ENCODE peak calls at places on chromosomes 1 and 21, in five cellular contexts. J, G, D, T and X are unnamed samples.

GRCh38 chr1:226443439-226443838 is 35.5 kb upstream of the PARP1 start:
- DNase-seq in J (peak; percentile 91), G (peak; percentile 30), D (peak; percentile 52), T (peak; percentile 67), X (no peak)

GRCh38 chr1:176110203-176110602 is 96.9 kb downstream of the COP1 start:
- DNase-seq in J (no peak), G (no peak), D (peak; percentile 83), T (peak; percentile 3), X (no peak)

GRCh38 chr1:89844236-89844807 is 23.5 kb downstream of the LRRC8D start:
- DNase-seq in J (no peak), G (no peak), D (peak; percentile 55), T (peak; percentile 11), X (no peak)

GRCh38 chr1:9861371-9861770 is 37.6 kb upstream of the CLSTN1 start:
- DNase-seq in J (no peak), G (no peak), D (no peak), T (no peak), X (no peak)

GRCh38 chr21:33673473-33673872 is 31.2 kb downstream of the ITSN1 start:
- DNase-seq in J (no peak), G (no peak), D (no peak), T (no peak), X (no peak)

GRCh38 chr1:225182701-225183100 is 245.1 kb downstream of the LBR start:
- DNase-seq in J (no peak), G (no peak), D (no peak), T (no peak), X (no peak)

GRCh38 chr1:66166746-66167145 is 367.2 kb upstream of the SGIP1 start:
- DNase-seq in J (no peak), G (no peak), D (no peak), T (peak; percentile 5), X (no peak)

GRCh38 chr1:222369991-222370910 is 177.7 kb downstream of the HHIPL2 start:
- DNase-seq in J (no peak), G (no peak), D (peak; percentile 97), T (peak; percentile 81), X (no peak)

GRCh38 chr1:227086636-227087035 is 146.5 kb downstream of the COQ8A start:
- DNase-seq in J (no peak), G (no peak), D (no peak), T (no peak), X (no peak)

GRCh38 chr1:200294241-200294640 is 115.6 kb downstream of the ZNF281 start:
- DNase-seq in J (no peak), G (no peak), D (no peak), T (no peak), X (no peak)

GRCh38 chr1:216653001-216653400 is 70.2 kb downstream of the ESRRG start:
- DNase-seq in J (no peak), G (no peak), D (no peak), T (no peak), X (no peak)

GRCh38 chr1:186208405-186209129 is 166.5 kb downstream of the TPR start:
- DNase-seq in J (no peak), G (no peak), D (peak; percentile 67), T (peak; percentile 53), X (no peak)

GRCh38 chr21:45990049-45990711 is 8.6 kb downstream of the COL6A1 start:
- DNase-seq in J (no peak), G (no peak), D (no peak), T (no peak), X (no peak)

GRCh38 chr1:85326381-85326780 is 49.9 kb upstream of the BCL10 start:
- DNase-seq in J (no peak), G (no peak), D (no peak), T (no peak), X (no peak)

GRCh38 chr1:100661176-100661575 is 58.4 kb upstream of the VCAM1 start:
- DNase-seq in J (no peak), G (no peak), D (no peak), T (no peak), X (no peak)

GRCh38 chr1:66251521-66251920 is 282.4 kb upstream of the SGIP1 start:
- DNase-seq in J (no peak), G (no peak), D (no peak), T (no peak), X (no peak)

GRCh38 chr1:218259800-218260199 is 25.3 kb upstream of the RRP15 start:
- DNase-seq in J (peak; percentile 7), G (peak; percentile 50), D (no peak), T (no peak), X (peak; percentile 59)

GRCh38 chr1:26045712-26046312 is at the start of gene SLC30A2:
- DNase-seq in J (no peak), G (no peak), D (no peak), T (no peak), X (peak; percentile 5)

GRCh38 chr1:225446298-225446941 is 18.6 kb upstream of the LBR start:
- DNase-seq in J (no peak), G (no peak), D (no peak), T (no peak), X (no peak)

GRCh38 chr1:27572679-27573426 is 31.1 kb downstream of the AHDC1 start:
- DNase-seq in J (no peak), G (no peak), D (no peak), T (peak; percentile 62), X (no peak)

GRCh38 chr21:33824156-33824941 is 91.3 kb downstream of the ATP5PO start:
- DNase-seq in J (no peak), G (no peak), D (no peak), T (peak; percentile 9), X (no peak)

GRCh38 chr21:33949516-33950424 is 34.2 kb upstream of the ATP5PO start:
- DNase-seq in J (no peak), G (no peak), D (no peak), T (no peak), X (no peak)

GRCh38 chr1:151867785-151868403 is 14.4 kb upstream of the THEM5 start:
- DNase-seq in J (no peak), G (peak; percentile 29), D (peak; percentile 74), T (peak; percentile 66), X (no peak)

GRCh38 chr1:224435318-224435763 is 744 bp upstream of the WDR26 start:
- DNase-seq in J (no peak), G (peak; percentile 36), D (peak; percentile 95), T (peak; percentile 84), X (no peak)

GRCh38 chr1:164772635-164773034 is 213.7 kb downstream of the PBX1 start:
- DNase-seq in J (peak; percentile 75), G (no peak), D (peak; percentile 97), T (peak; percentile 90), X (peak; percentile 74)

GRCh38 chr21:37220433-37220980 is 46.6 kb downstream of the VPS26C start:
- DNase-seq in J (no peak), G (peak; percentile 44), D (peak; percentile 50), T (peak; percentile 47), X (no peak)

GRCh38 chr1:31272369-31272768 is 24.2 kb downstream of the SNRNP40 start:
- DNase-seq in J (no peak), G (no peak), D (no peak), T (no peak), X (no peak)

GRCh38 chr21:37458669-37459276 is 92.2 kb downstream of the DYRK1A start:
- DNase-seq in J (no peak), G (no peak), D (no peak), T (no peak), X (peak; percentile 19)

GRCh38 chr1:178086294-178087255 is 7.3 kb upstream of the RASAL2 start:
- DNase-seq in J (no peak), G (no peak), D (peak; percentile 75), T (peak; percentile 82), X (no peak)

GRCh38 chr1:234727018-234727757 is 117.2 kb upstream of the IRF2BP2 start:
- DNase-seq in J (no peak), G (peak; percentile 63), D (peak; percentile 29), T (no peak), X (no peak)

GRCh38 chr1:201262963-201263608 is 20.2 kb upstream of the PKP1 start:
- DNase-seq in J (no peak), G (no peak), D (no peak), T (no peak), X (no peak)

GRCh38 chr1:9561429-9561828 is 22.2 kb downstream of the SLC25A33 start:
- DNase-seq in J (no peak), G (peak; percentile 97), D (peak; percentile 92), T (peak; percentile 92), X (no peak)

GRCh38 chr1:62180649-62181048 is 14.0 kb upstream of the L1TD1 start:
- DNase-seq in J (no peak), G (no peak), D (no peak), T (no peak), X (peak; percentile 54)

GRCh38 chr1:19307804-19308508 is 4.0 kb downstream of the AKR7A2 start:
- DNase-seq in J (no peak), G (no peak), D (no peak), T (no peak), X (no peak)
- TF ChIP-seq CTCF in J (no peak), G (no peak), D (no peak), T (no peak), X (no peak)

DNA sequence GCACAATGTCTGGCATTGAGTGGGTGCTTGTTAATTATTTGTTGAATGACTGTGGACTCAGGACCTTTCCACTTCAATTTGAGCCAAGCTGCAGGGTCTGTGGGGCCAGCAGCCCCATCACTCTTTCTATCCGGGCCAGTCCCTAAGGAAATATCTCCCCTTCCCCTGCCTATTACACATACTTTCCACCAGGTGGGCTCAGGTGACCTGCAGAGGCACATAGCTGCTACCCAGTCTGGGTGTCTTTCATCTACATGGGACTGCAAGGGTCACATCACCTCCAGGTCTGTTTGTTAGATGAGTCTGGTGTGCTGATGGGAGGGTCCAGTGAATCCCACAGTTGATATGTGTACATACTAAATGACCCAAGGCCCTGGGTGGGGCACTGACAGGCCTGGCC is 59.6 kb upstream of the KDM4A start:
- DNase-seq in J (no peak), G (no peak), D (no peak), T (no peak), X (peak; percentile 9)
- TF ChIP-seq CTCF in J (peak; percentile 58), G (no peak), D (peak; percentile 16), T (no peak), X (peak; percentile 23)

GRCh38 chr1:94060720-94061119 is 60.2 kb downstream of the ABCA4 start:
- DNase-seq in J (no peak), G (no peak), D (no peak), T (no peak), X (no peak)

GRCh38 chr1:94061513-94062443 is 59.2 kb downstream of the ABCA4 start:
- DNase-seq in J (peak; percentile 67), G (peak; percentile 78), D (peak; percentile 80), T (peak; percentile 93), X (peak; percentile 73)

GRCh38 chr1:94058766-94059165 is 62.2 kb downstream of the ABCA4 start:
- DNase-seq in J (no peak), G (no peak), D (no peak), T (no peak), X (no peak)

GRCh38 chr1:94067196-94067595 is 53.8 kb downstream of the ABCA4 start:
- DNase-seq in J (no peak), G (no peak), D (peak; percentile 94), T (no peak), X (no peak)

GRCh38 chr1:94063379-94063778 is 57.6 kb downstream of the ABCA4 start:
- DNase-seq in J (peak; percentile 51), G (peak; percentile 47), D (peak; percentile 67), T (peak; percentile 80), X (peak; percentile 45)
- TF ChIP-seq CTCF in J (peak; percentile 63), G (peak; percentile 65), D (peak; percentile 35), T (peak; percentile 62), X (no peak)

GRCh38 chr1:7209340-7209739 is 424.1 kb downstream of the CAMTA1 start:
- DNase-seq in J (no peak), G (no peak), D (no peak), T (no peak), X (no peak)

GRCh38 chr1:7208647-7209180 is 423.5 kb downstream of the CAMTA1 start:
- DNase-seq in J (no peak), G (no peak), D (no peak), T (no peak), X (no peak)

GRCh38 chr1:7207875-7208646 is 422.8 kb downstream of the CAMTA1 start:
- DNase-seq in J (peak; percentile 65), G (peak; percentile 84), D (peak; percentile 73), T (peak; percentile 54), X (peak; percentile 73)
- TF ChIP-seq CTCF in J (peak; percentile 92), G (peak; percentile 91), D (peak; percentile 65), T (peak; percentile 67), X (peak; percentile 64)